ENCODE peak calls at places on chromosomes 16 and 17, in ten cellular contexts. One of them, this sample, is unnamed.

GRCh38 chr17:40110026-40110425 is 9.6 kb upstream of the NR1D1 start:
- DNase-seq in MCF 10A: no peak
- DNase-seq in stromal cell of bone marrow: no peak
- DNase-seq in stimulated activated naive B cell treated with anti-CD40 and anti-IgM and Interleukin-4, amounts not matched to agents 10 μg/mL and 1 μg/mL and 100 μg/mL, for 72 hours: no peak
- DNase-seq in stimulated activated CD4-positive, alpha-beta T cell treated with anti-CD3 and anti-CD28 coated beads, Interleukin-1b, Interleukin-23, amount 100 ng/mL, for 24 hours: no peak
- DNase-seq in Caco-2: no peak
- DNase-seq in AG08396: no peak
- DNase-seq in AG20443: no peak
- DNase-seq in amniotic epithelial cell: no peak
- DNase-seq in esophagus squamous epithelium: no peak
- DNase-seq in this sample: no peak

GRCh38 chr17:48542956-48543853 is 1.7 kb downstream of the HOXB2 start:
- DNase-seq in MCF 10A: peak; percentile 59
- DNase-seq in stromal cell of bone marrow: no peak
- DNase-seq in stimulated activated naive B cell treated with anti-CD40 and anti-IgM and Interleukin-4, amounts not matched to agents 10 μg/mL and 1 μg/mL and 100 μg/mL, for 72 hours: peak; percentile 50
- DNase-seq in stimulated activated CD4-positive, alpha-beta T cell treated with anti-CD3 and anti-CD28 coated beads, Interleukin-1b, Interleukin-23, amount 100 ng/mL, for 24 hours: peak; percentile 50
- DNase-seq in Caco-2: peak; percentile 92
- DNase-seq in AG08396: no peak
- DNase-seq in AG20443: peak; percentile 48
- DNase-seq in amniotic epithelial cell: peak; percentile 44
- DNase-seq in esophagus squamous epithelium: no peak
- DNase-seq in this sample: no peak

GRCh38 chr17:35368086-35368824 is 5.2 kb downstream of the SLFN11 start:
- DNase-seq in MCF 10A: no peak
- DNase-seq in stromal cell of bone marrow: no peak
- DNase-seq in stimulated activated naive B cell treated with anti-CD40 and anti-IgM and Interleukin-4, amounts not matched to agents 10 μg/mL and 1 μg/mL and 100 μg/mL, for 72 hours: peak; percentile 47
- DNase-seq in stimulated activated CD4-positive, alpha-beta T cell treated with anti-CD3 and anti-CD28 coated beads, Interleukin-1b, Interleukin-23, amount 100 ng/mL, for 24 hours: no peak
- DNase-seq in Caco-2: no peak
- DNase-seq in AG08396: no peak
- DNase-seq in AG20443: no peak
- DNase-seq in amniotic epithelial cell: peak; percentile 16
- DNase-seq in esophagus squamous epithelium: no peak
- DNase-seq in this sample: no peak

GRCh38 chr17:35082073-35082657 is 18.7 kb upstream of the RFFL start:
- DNase-seq in MCF 10A: peak; percentile 93
- DNase-seq in stromal cell of bone marrow: peak; percentile 50
- DNase-seq in stimulated activated naive B cell treated with anti-CD40 and anti-IgM and Interleukin-4, amounts not matched to agents 10 μg/mL and 1 μg/mL and 100 μg/mL, for 72 hours: no peak
- DNase-seq in stimulated activated CD4-positive, alpha-beta T cell treated with anti-CD3 and anti-CD28 coated beads, Interleukin-1b, Interleukin-23, amount 100 ng/mL, for 24 hours: no peak
- DNase-seq in Caco-2: no peak
- DNase-seq in AG08396: peak; percentile 61
- DNase-seq in AG20443: peak; percentile 68
- DNase-seq in amniotic epithelial cell: peak; percentile 78
- DNase-seq in esophagus squamous epithelium: no peak
- DNase-seq in this sample: no peak

GRCh38 chr17:49971199-49971847 is 2.3 kb downstream of the DLX4 start:
- DNase-seq in MCF 10A: no peak
- DNase-seq in stromal cell of bone marrow: no peak
- DNase-seq in stimulated activated naive B cell treated with anti-CD40 and anti-IgM and Interleukin-4, amounts not matched to agents 10 μg/mL and 1 μg/mL and 100 μg/mL, for 72 hours: no peak
- DNase-seq in stimulated activated CD4-positive, alpha-beta T cell treated with anti-CD3 and anti-CD28 coated beads, Interleukin-1b, Interleukin-23, amount 100 ng/mL, for 24 hours: no peak
- DNase-seq in Caco-2: no peak
- DNase-seq in AG08396: no peak
- DNase-seq in AG20443: no peak
- DNase-seq in amniotic epithelial cell: no peak
- DNase-seq in esophagus squamous epithelium: no peak
- DNase-seq in this sample: no peak

GRCh38 chr17:59367657-59368045 is 36.2 kb downstream of the YPEL2 start:
- DNase-seq in MCF 10A: no peak
- DNase-seq in stromal cell of bone marrow: no peak
- DNase-seq in stimulated activated naive B cell treated with anti-CD40 and anti-IgM and Interleukin-4, amounts not matched to agents 10 μg/mL and 1 μg/mL and 100 μg/mL, for 72 hours: no peak
- DNase-seq in stimulated activated CD4-positive, alpha-beta T cell treated with anti-CD3 and anti-CD28 coated beads, Interleukin-1b, Interleukin-23, amount 100 ng/mL, for 24 hours: no peak
- DNase-seq in Caco-2: peak; percentile 46
- DNase-seq in AG08396: no peak
- DNase-seq in AG20443: no peak
- DNase-seq in amniotic epithelial cell: peak; percentile 43
- DNase-seq in esophagus squamous epithelium: no peak
- DNase-seq in this sample: no peak

GRCh38 chr16:57152096-57153093 is 33.4 kb downstream of the PSME3IP1 start:
- DNase-seq in MCF 10A: no peak
- DNase-seq in stromal cell of bone marrow: no peak
- DNase-seq in stimulated activated naive B cell treated with anti-CD40 and anti-IgM and Interleukin-4, amounts not matched to agents 10 μg/mL and 1 μg/mL and 100 μg/mL, for 72 hours: no peak
- DNase-seq in stimulated activated CD4-positive, alpha-beta T cell treated with anti-CD3 and anti-CD28 coated beads, Interleukin-1b, Interleukin-23, amount 100 ng/mL, for 24 hours: no peak
- DNase-seq in Caco-2: no peak
- DNase-seq in AG08396: no peak
- DNase-seq in AG20443: no peak
- DNase-seq in amniotic epithelial cell: no peak
- DNase-seq in esophagus squamous epithelium: no peak
- DNase-seq in this sample: no peak

GRCh38 chr16:2339521-2340484 is 725 bp downstream of the ABCA3 start:
- DNase-seq in MCF 10A: peak; percentile 30
- DNase-seq in stromal cell of bone marrow: no peak
- DNase-seq in stimulated activated naive B cell treated with anti-CD40 and anti-IgM and Interleukin-4, amounts not matched to agents 10 μg/mL and 1 μg/mL and 100 μg/mL, for 72 hours: peak; percentile 27
- DNase-seq in stimulated activated CD4-positive, alpha-beta T cell treated with anti-CD3 and anti-CD28 coated beads, Interleukin-1b, Interleukin-23, amount 100 ng/mL, for 24 hours: peak; percentile 28
- DNase-seq in Caco-2: peak; percentile 60
- DNase-seq in AG08396: peak; percentile 54
- DNase-seq in AG20443: peak; percentile 57
- DNase-seq in amniotic epithelial cell: peak; percentile 5
- DNase-seq in esophagus squamous epithelium: no peak
- DNase-seq in this sample: peak; percentile 47

GRCh38 chr17:9499041-9499440 is 76.6 kb downstream of the STX8 start:
- DNase-seq in MCF 10A: no peak
- DNase-seq in stromal cell of bone marrow: no peak
- DNase-seq in stimulated activated naive B cell treated with anti-CD40 and anti-IgM and Interleukin-4, amounts not matched to agents 10 μg/mL and 1 μg/mL and 100 μg/mL, for 72 hours: no peak
- DNase-seq in stimulated activated CD4-positive, alpha-beta T cell treated with anti-CD3 and anti-CD28 coated beads, Interleukin-1b, Interleukin-23, amount 100 ng/mL, for 24 hours: no peak
- DNase-seq in Caco-2: no peak
- DNase-seq in AG08396: no peak
- DNase-seq in AG20443: no peak
- DNase-seq in amniotic epithelial cell: no peak
- DNase-seq in esophagus squamous epithelium: no peak
- DNase-seq in this sample: no peak

GRCh38 chr16:81729451-81729850 is 49.6 kb upstream of the PLCG2 start:
- DNase-seq in MCF 10A: no peak
- DNase-seq in stromal cell of bone marrow: no peak
- DNase-seq in stimulated activated naive B cell treated with anti-CD40 and anti-IgM and Interleukin-4, amounts not matched to agents 10 μg/mL and 1 μg/mL and 100 μg/mL, for 72 hours: no peak
- DNase-seq in stimulated activated CD4-positive, alpha-beta T cell treated with anti-CD3 and anti-CD28 coated beads, Interleukin-1b, Interleukin-23, amount 100 ng/mL, for 24 hours: no peak
- DNase-seq in Caco-2: no peak
- DNase-seq in AG08396: no peak
- DNase-seq in AG20443: no peak
- DNase-seq in amniotic epithelial cell: no peak
- DNase-seq in esophagus squamous epithelium: no peak
- DNase-seq in this sample: no peak

GRCh38 chr16:76756951-76757350 is 434.0 kb upstream of the MON1B start:
- DNase-seq in MCF 10A: peak; percentile 32
- DNase-seq in stromal cell of bone marrow: peak; percentile 22
- DNase-seq in stimulated activated naive B cell treated with anti-CD40 and anti-IgM and Interleukin-4, amounts not matched to agents 10 μg/mL and 1 μg/mL and 100 μg/mL, for 72 hours: no peak
- DNase-seq in stimulated activated CD4-positive, alpha-beta T cell treated with anti-CD3 and anti-CD28 coated beads, Interleukin-1b, Interleukin-23, amount 100 ng/mL, for 24 hours: no peak
- DNase-seq in Caco-2: no peak
- DNase-seq in AG08396: no peak
- DNase-seq in AG20443: no peak
- DNase-seq in amniotic epithelial cell: peak; percentile 71
- DNase-seq in esophagus squamous epithelium: no peak
- DNase-seq in this sample: no peak

GRCh38 chr16:10031473-10031872 is 150.8 kb downstream of the GRIN2A start:
- DNase-seq in MCF 10A: no peak
- DNase-seq in stromal cell of bone marrow: no peak
- DNase-seq in stimulated activated naive B cell treated with anti-CD40 and anti-IgM and Interleukin-4, amounts not matched to agents 10 μg/mL and 1 μg/mL and 100 μg/mL, for 72 hours: no peak
- DNase-seq in stimulated activated CD4-positive, alpha-beta T cell treated with anti-CD3 and anti-CD28 coated beads, Interleukin-1b, Interleukin-23, amount 100 ng/mL, for 24 hours: no peak
- DNase-seq in Caco-2: no peak
- DNase-seq in AG08396: no peak
- DNase-seq in AG20443: no peak
- DNase-seq in amniotic epithelial cell: no peak
- DNase-seq in esophagus squamous epithelium: no peak
- DNase-seq in this sample: no peak

GRCh38 chr17:71866095-71866494 is 254.7 kb upstream of the SOX9 start:
- DNase-seq in MCF 10A: no peak
- DNase-seq in stromal cell of bone marrow: no peak
- DNase-seq in stimulated activated naive B cell treated with anti-CD40 and anti-IgM and Interleukin-4, amounts not matched to agents 10 μg/mL and 1 μg/mL and 100 μg/mL, for 72 hours: no peak
- DNase-seq in stimulated activated CD4-positive, alpha-beta T cell treated with anti-CD3 and anti-CD28 coated beads, Interleukin-1b, Interleukin-23, amount 100 ng/mL, for 24 hours: no peak
- DNase-seq in Caco-2: no peak
- DNase-seq in AG08396: no peak
- DNase-seq in AG20443: no peak
- DNase-seq in amniotic epithelial cell: no peak
- DNase-seq in esophagus squamous epithelium: no peak
- DNase-seq in this sample: no peak

GRCh38 chr17:81551458-81552243 is 502 bp downstream of the FAAP100 start:
- DNase-seq in MCF 10A: peak; percentile 19
- DNase-seq in stromal cell of bone marrow: no peak
- DNase-seq in stimulated activated naive B cell treated with anti-CD40 and anti-IgM and Interleukin-4, amounts not matched to agents 10 μg/mL and 1 μg/mL and 100 μg/mL, for 72 hours: no peak
- DNase-seq in stimulated activated CD4-positive, alpha-beta T cell treated with anti-CD3 and anti-CD28 coated beads, Interleukin-1b, Interleukin-23, amount 100 ng/mL, for 24 hours: no peak
- DNase-seq in Caco-2: peak; percentile 63
- DNase-seq in AG08396: peak; percentile 69
- DNase-seq in AG20443: peak; percentile 56
- DNase-seq in amniotic epithelial cell: no peak
- DNase-seq in esophagus squamous epithelium: no peak
- DNase-seq in this sample: peak; percentile 66

GRCh38 chr16:9102379-9102778 is 10.9 kb downstream of the HAPSTR1 start:
- DNase-seq in MCF 10A: no peak
- DNase-seq in stromal cell of bone marrow: peak; percentile 53
- DNase-seq in stimulated activated naive B cell treated with anti-CD40 and anti-IgM and Interleukin-4, amounts not matched to agents 10 μg/mL and 1 μg/mL and 100 μg/mL, for 72 hours: no peak
- DNase-seq in stimulated activated CD4-positive, alpha-beta T cell treated with anti-CD3 and anti-CD28 coated beads, Interleukin-1b, Interleukin-23, amount 100 ng/mL, for 24 hours: no peak
- DNase-seq in Caco-2: no peak
- DNase-seq in AG08396: peak; percentile 69
- DNase-seq in AG20443: peak; percentile 80
- DNase-seq in amniotic epithelial cell: peak; percentile 94
- DNase-seq in esophagus squamous epithelium: no peak
- DNase-seq in this sample: no peak

GRCh38 chr17:41212524-41213169 is 13.8 kb upstream of the KRTAP9-2 start:
- DNase-seq in MCF 10A: no peak
- DNase-seq in stromal cell of bone marrow: no peak
- DNase-seq in stimulated activated naive B cell treated with anti-CD40 and anti-IgM and Interleukin-4, amounts not matched to agents 10 μg/mL and 1 μg/mL and 100 μg/mL, for 72 hours: no peak
- DNase-seq in stimulated activated CD4-positive, alpha-beta T cell treated with anti-CD3 and anti-CD28 coated beads, Interleukin-1b, Interleukin-23, amount 100 ng/mL, for 24 hours: no peak
- DNase-seq in Caco-2: no peak
- DNase-seq in AG08396: no peak
- DNase-seq in AG20443: no peak
- DNase-seq in amniotic epithelial cell: no peak
- DNase-seq in esophagus squamous epithelium: no peak
- DNase-seq in this sample: no peak

GRCh38 chr17:20611314-20611713 is 31.8 kb downstream of the CDRT15L2 start:
- DNase-seq in MCF 10A: no peak
- DNase-seq in stromal cell of bone marrow: no peak
- DNase-seq in stimulated activated naive B cell treated with anti-CD40 and anti-IgM and Interleukin-4, amounts not matched to agents 10 μg/mL and 1 μg/mL and 100 μg/mL, for 72 hours: no peak
- DNase-seq in stimulated activated CD4-positive, alpha-beta T cell treated with anti-CD3 and anti-CD28 coated beads, Interleukin-1b, Interleukin-23, amount 100 ng/mL, for 24 hours: no peak
- DNase-seq in Caco-2: no peak
- DNase-seq in AG08396: no peak
- DNase-seq in AG20443: no peak
- DNase-seq in amniotic epithelial cell: no peak
- DNase-seq in esophagus squamous epithelium: no peak
- DNase-seq in this sample: no peak

GRCh38 chr17:5381542-5381941 is 37.9 kb downstream of the NUP88 start:
- DNase-seq in MCF 10A: peak; percentile 30
- DNase-seq in stromal cell of bone marrow: peak; percentile 9
- DNase-seq in stimulated activated naive B cell treated with anti-CD40 and anti-IgM and Interleukin-4, amounts not matched to agents 10 μg/mL and 1 μg/mL and 100 μg/mL, for 72 hours: no peak
- DNase-seq in stimulated activated CD4-positive, alpha-beta T cell treated with anti-CD3 and anti-CD28 coated beads, Interleukin-1b, Interleukin-23, amount 100 ng/mL, for 24 hours: no peak
- DNase-seq in Caco-2: no peak
- DNase-seq in AG08396: no peak
- DNase-seq in AG20443: peak; percentile 34
- DNase-seq in amniotic epithelial cell: peak; percentile 12
- DNase-seq in esophagus squamous epithelium: no peak
- DNase-seq in this sample: no peak

GRCh38 chr17:57379237-57380054 is 123.1 kb downstream of the MSI2 start:
- DNase-seq in MCF 10A: no peak
- DNase-seq in stromal cell of bone marrow: no peak
- DNase-seq in stimulated activated naive B cell treated with anti-CD40 and anti-IgM and Interleukin-4, amounts not matched to agents 10 μg/mL and 1 μg/mL and 100 μg/mL, for 72 hours: no peak
- DNase-seq in stimulated activated CD4-positive, alpha-beta T cell treated with anti-CD3 and anti-CD28 coated beads, Interleukin-1b, Interleukin-23, amount 100 ng/mL, for 24 hours: no peak
- DNase-seq in Caco-2: no peak
- DNase-seq in AG08396: peak; percentile 26
- DNase-seq in AG20443: no peak
- DNase-seq in amniotic epithelial cell: peak; percentile 82
- DNase-seq in esophagus squamous epithelium: no peak
- DNase-seq in this sample: no peak

GRCh38 chr16:68363847-68364600 is 53.2 kb downstream of the PRMT7 start:
- DNase-seq in MCF 10A: no peak
- DNase-seq in stromal cell of bone marrow: no peak
- DNase-seq in stimulated activated naive B cell treated with anti-CD40 and anti-IgM and Interleukin-4, amounts not matched to agents 10 μg/mL and 1 μg/mL and 100 μg/mL, for 72 hours: no peak
- DNase-seq in stimulated activated CD4-positive, alpha-beta T cell treated with anti-CD3 and anti-CD28 coated beads, Interleukin-1b, Interleukin-23, amount 100 ng/mL, for 24 hours: no peak
- DNase-seq in Caco-2: no peak
- DNase-seq in AG08396: no peak
- DNase-seq in AG20443: no peak
- DNase-seq in amniotic epithelial cell: peak; percentile 64
- DNase-seq in esophagus squamous epithelium: no peak
- DNase-seq in this sample: no peak

GRCh38 chr17:32931686-32932085 is 3.7 kb downstream of the TMEM98 start:
- DNase-seq in MCF 10A: peak; percentile 24
- DNase-seq in stromal cell of bone marrow: no peak
- DNase-seq in stimulated activated naive B cell treated with anti-CD40 and anti-IgM and Interleukin-4, amounts not matched to agents 10 μg/mL and 1 μg/mL and 100 μg/mL, for 72 hours: no peak
- DNase-seq in stimulated activated CD4-positive, alpha-beta T cell treated with anti-CD3 and anti-CD28 coated beads, Interleukin-1b, Interleukin-23, amount 100 ng/mL, for 24 hours: no peak
- DNase-seq in Caco-2: no peak
- DNase-seq in AG08396: no peak
- DNase-seq in AG20443: no peak
- DNase-seq in amniotic epithelial cell: peak; percentile 55
- DNase-seq in esophagus squamous epithelium: no peak
- DNase-seq in this sample: no peak

GRCh38 chr17:2172447-2172938 is 117.6 kb downstream of the HIC1 start:
- DNase-seq in MCF 10A: no peak
- DNase-seq in stromal cell of bone marrow: no peak
- DNase-seq in stimulated activated naive B cell treated with anti-CD40 and anti-IgM and Interleukin-4, amounts not matched to agents 10 μg/mL and 1 μg/mL and 100 μg/mL, for 72 hours: no peak
- DNase-seq in stimulated activated CD4-positive, alpha-beta T cell treated with anti-CD3 and anti-CD28 coated beads, Interleukin-1b, Interleukin-23, amount 100 ng/mL, for 24 hours: no peak
- DNase-seq in Caco-2: no peak
- DNase-seq in AG08396: peak; percentile 33
- DNase-seq in AG20443: peak; percentile 47
- DNase-seq in amniotic epithelial cell: peak; percentile 88
- DNase-seq in esophagus squamous epithelium: no peak
- DNase-seq in this sample: no peak

GRCh38 chr17:41678907-41679739 is 9.6 kb upstream of the EIF1 start:
- DNase-seq in MCF 10A: peak; percentile 91
- DNase-seq in stromal cell of bone marrow: peak; percentile 75
- DNase-seq in stimulated activated naive B cell treated with anti-CD40 and anti-IgM and Interleukin-4, amounts not matched to agents 10 μg/mL and 1 μg/mL and 100 μg/mL, for 72 hours: peak; percentile 63
- DNase-seq in stimulated activated CD4-positive, alpha-beta T cell treated with anti-CD3 and anti-CD28 coated beads, Interleukin-1b, Interleukin-23, amount 100 ng/mL, for 24 hours: peak; percentile 48
- DNase-seq in Caco-2: no peak
- DNase-seq in AG08396: no peak
- DNase-seq in AG20443: peak; percentile 37
- DNase-seq in amniotic epithelial cell: peak; percentile 83
- DNase-seq in esophagus squamous epithelium: no peak
- DNase-seq in this sample: no peak

GRCh38 chr17:45720386-45720785 is 63.7 kb upstream of the CRHR1 start:
- DNase-seq in MCF 10A: no peak
- DNase-seq in stromal cell of bone marrow: no peak
- DNase-seq in stimulated activated naive B cell treated with anti-CD40 and anti-IgM and Interleukin-4, amounts not matched to agents 10 μg/mL and 1 μg/mL and 100 μg/mL, for 72 hours: no peak
- DNase-seq in stimulated activated CD4-positive, alpha-beta T cell treated with anti-CD3 and anti-CD28 coated beads, Interleukin-1b, Interleukin-23, amount 100 ng/mL, for 24 hours: no peak
- DNase-seq in Caco-2: no peak
- DNase-seq in AG08396: no peak
- DNase-seq in AG20443: no peak
- DNase-seq in amniotic epithelial cell: no peak
- DNase-seq in esophagus squamous epithelium: no peak
- DNase-seq in this sample: no peak

GRCh38 chr17:48070195-48070594 is 22.0 kb downstream of the NFE2L1 start:
- DNase-seq in MCF 10A: no peak
- DNase-seq in stromal cell of bone marrow: no peak
- DNase-seq in stimulated activated naive B cell treated with anti-CD40 and anti-IgM and Interleukin-4, amounts not matched to agents 10 μg/mL and 1 μg/mL and 100 μg/mL, for 72 hours: no peak
- DNase-seq in stimulated activated CD4-positive, alpha-beta T cell treated with anti-CD3 and anti-CD28 coated beads, Interleukin-1b, Interleukin-23, amount 100 ng/mL, for 24 hours: no peak
- DNase-seq in Caco-2: no peak
- DNase-seq in AG08396: no peak
- DNase-seq in AG20443: no peak
- DNase-seq in amniotic epithelial cell: no peak
- DNase-seq in esophagus squamous epithelium: no peak
- DNase-seq in this sample: no peak

GRCh38 chr16:1990336-1991134 is 765 bp downstream of the SYNGR3 start:
- DNase-seq in MCF 10A: no peak
- DNase-seq in stromal cell of bone marrow: no peak
- DNase-seq in stimulated activated naive B cell treated with anti-CD40 and anti-IgM and Interleukin-4, amounts not matched to agents 10 μg/mL and 1 μg/mL and 100 μg/mL, for 72 hours: peak; percentile 57
- DNase-seq in stimulated activated CD4-positive, alpha-beta T cell treated with anti-CD3 and anti-CD28 coated beads, Interleukin-1b, Interleukin-23, amount 100 ng/mL, for 24 hours: no peak
- DNase-seq in Caco-2: peak; percentile 61
- DNase-seq in AG08396: no peak
- DNase-seq in AG20443: no peak
- DNase-seq in amniotic epithelial cell: no peak
- DNase-seq in esophagus squamous epithelium: no peak
- DNase-seq in this sample: peak; percentile 73

GRCh38 chr17:63222655-63223054 is 223.5 kb downstream of the CYB561 start:
- DNase-seq in MCF 10A: peak; percentile 17
- DNase-seq in stromal cell of bone marrow: no peak
- DNase-seq in stimulated activated naive B cell treated with anti-CD40 and anti-IgM and Interleukin-4, amounts not matched to agents 10 μg/mL and 1 μg/mL and 100 μg/mL, for 72 hours: no peak
- DNase-seq in stimulated activated CD4-positive, alpha-beta T cell treated with anti-CD3 and anti-CD28 coated beads, Interleukin-1b, Interleukin-23, amount 100 ng/mL, for 24 hours: peak; percentile 21
- DNase-seq in Caco-2: no peak
- DNase-seq in AG08396: no peak
- DNase-seq in AG20443: no peak
- DNase-seq in amniotic epithelial cell: peak; percentile 9
- DNase-seq in esophagus squamous epithelium: no peak
- DNase-seq in this sample: no peak

GRCh38 chr17:75315541-75316243 is 26.5 kb upstream of the SLC25A19 start:
- DNase-seq in MCF 10A: peak; percentile 12
- DNase-seq in stromal cell of bone marrow: peak; percentile 36
- DNase-seq in stimulated activated naive B cell treated with anti-CD40 and anti-IgM and Interleukin-4, amounts not matched to agents 10 μg/mL and 1 μg/mL and 100 μg/mL, for 72 hours: no peak
- DNase-seq in stimulated activated CD4-positive, alpha-beta T cell treated with anti-CD3 and anti-CD28 coated beads, Interleukin-1b, Interleukin-23, amount 100 ng/mL, for 24 hours: peak; percentile 26
- DNase-seq in Caco-2: no peak
- DNase-seq in AG08396: peak; percentile 34
- DNase-seq in AG20443: peak; percentile 51
- DNase-seq in amniotic epithelial cell: peak; percentile 48
- DNase-seq in esophagus squamous epithelium: no peak
- DNase-seq in this sample: no peak